ENCODE peak calls at places on chromosome 12, in eight cellular contexts. One of them, this sample, is unnamed.
A peak's percentile ranks its signal among the peaks of the same experiment; 100 is the strongest.

GRCh38 chr12:90084018-90084417 is 375.4 kb upstream of the ATP2B1 start:
- DNase-seq in lower leg skin: no peak
- DNase-seq in fibroblast of the aortic adventitia: no peak
- DNase-seq in AG04450: no peak
- DNase-seq in thoracic aorta: no peak
- DNase-seq in IMR-90: peak; percentile 59
- DNase-seq in AG04449: no peak
- DNase-seq in MM.1S: no peak
- DNase-seq in this sample: no peak

GRCh38 chr12:67284561-67284960 is 15.4 kb downstream of the CAND1 start:
- DNase-seq in lower leg skin: no peak
- DNase-seq in fibroblast of the aortic adventitia: no peak
- DNase-seq in AG04450: no peak
- DNase-seq in thoracic aorta: no peak
- DNase-seq in IMR-90: no peak
- DNase-seq in AG04449: no peak
- DNase-seq in MM.1S: no peak
- DNase-seq in this sample: no peak

GRCh38 chr12:31868980-31869379 is 90.2 kb upstream of the RESF1 start:
- DNase-seq in lower leg skin: no peak
- DNase-seq in fibroblast of the aortic adventitia: peak; percentile 50
- DNase-seq in AG04450: no peak
- DNase-seq in thoracic aorta: no peak
- DNase-seq in IMR-90: peak; percentile 20
- DNase-seq in AG04449: no peak
- DNase-seq in MM.1S: no peak
- DNase-seq in this sample: peak; percentile 41

GRCh38 chr12:10634427-10634826 is 21.0 kb upstream of the MAGOHB start:
- DNase-seq in lower leg skin: no peak
- DNase-seq in fibroblast of the aortic adventitia: peak; percentile 18
- DNase-seq in AG04450: no peak
- DNase-seq in thoracic aorta: no peak
- DNase-seq in IMR-90: peak; percentile 71
- DNase-seq in AG04449: peak; percentile 63
- DNase-seq in MM.1S: no peak
- DNase-seq in this sample: no peak

GRCh38 chr12:112847708-112848337 is 56.3 kb downstream of the RPH3A start:
- DNase-seq in lower leg skin: no peak
- DNase-seq in fibroblast of the aortic adventitia: no peak
- DNase-seq in AG04450: no peak
- DNase-seq in thoracic aorta: no peak
- DNase-seq in IMR-90: no peak
- DNase-seq in AG04449: no peak
- DNase-seq in MM.1S: no peak
- DNase-seq in this sample: no peak

GRCh38 chr12:28156362-28156761 is 33.9 kb upstream of the CCDC91 start:
- DNase-seq in lower leg skin: no peak
- DNase-seq in fibroblast of the aortic adventitia: no peak
- DNase-seq in AG04450: no peak
- DNase-seq in thoracic aorta: no peak
- DNase-seq in IMR-90: no peak
- DNase-seq in AG04449: no peak
- DNase-seq in MM.1S: no peak
- DNase-seq in this sample: no peak

GRCh38 chr12:29552324-29552927 is 54.9 kb upstream of the OVCH1 start:
- DNase-seq in lower leg skin: no peak
- DNase-seq in fibroblast of the aortic adventitia: peak; percentile 69
- DNase-seq in AG04450: peak; percentile 18
- DNase-seq in thoracic aorta: no peak
- DNase-seq in IMR-90: peak; percentile 61
- DNase-seq in AG04449: no peak
- DNase-seq in MM.1S: peak; percentile 59
- DNase-seq in this sample: no peak

GRCh38 chr12:123723765-123724164 is 11.6 kb downstream of the ATP6V0A2 start:
- DNase-seq in lower leg skin: no peak
- DNase-seq in fibroblast of the aortic adventitia: no peak
- DNase-seq in AG04450: no peak
- DNase-seq in thoracic aorta: no peak
- DNase-seq in IMR-90: no peak
- DNase-seq in AG04449: no peak
- DNase-seq in MM.1S: no peak
- DNase-seq in this sample: no peak

GRCh38 chr12:79001404-79001803 is 136.8 kb downstream of the SYT1 start:
- DNase-seq in lower leg skin: no peak
- DNase-seq in fibroblast of the aortic adventitia: no peak
- DNase-seq in AG04450: no peak
- DNase-seq in thoracic aorta: no peak
- DNase-seq in IMR-90: no peak
- DNase-seq in AG04449: no peak
- DNase-seq in MM.1S: no peak
- DNase-seq in this sample: no peak

GRCh38 chr12:51717325-51717925 is 126.4 kb downstream of the SCN8A start:
- DNase-seq in lower leg skin: no peak
- DNase-seq in fibroblast of the aortic adventitia: no peak
- DNase-seq in AG04450: no peak
- DNase-seq in thoracic aorta: no peak
- DNase-seq in IMR-90: no peak
- DNase-seq in AG04449: no peak
- DNase-seq in MM.1S: no peak
- DNase-seq in this sample: no peak

GRCh38 chr12:94245984-94246383 is 97.6 kb downstream of the PLXNC1 start:
- DNase-seq in lower leg skin: no peak
- DNase-seq in fibroblast of the aortic adventitia: no peak
- DNase-seq in AG04450: no peak
- DNase-seq in thoracic aorta: no peak
- DNase-seq in IMR-90: no peak
- DNase-seq in AG04449: no peak
- DNase-seq in MM.1S: no peak
- DNase-seq in this sample: no peak

GRCh38 chr12:62426095-62426488 is 40.5 kb upstream of the MON2 start:
- DNase-seq in lower leg skin: no peak
- DNase-seq in fibroblast of the aortic adventitia: peak; percentile 62
- DNase-seq in AG04450: no peak
- DNase-seq in thoracic aorta: no peak
- DNase-seq in IMR-90: peak; percentile 4
- DNase-seq in AG04449: no peak
- DNase-seq in MM.1S: no peak
- DNase-seq in this sample: no peak

GRCh38 chr12:22333186-22333745 is 1.2 kb downstream of the ST8SIA1 start:
- DNase-seq in lower leg skin: no peak
- DNase-seq in fibroblast of the aortic adventitia: peak; percentile 22
- DNase-seq in AG04450: peak; percentile 20
- DNase-seq in thoracic aorta: no peak
- DNase-seq in IMR-90: peak; percentile 65
- DNase-seq in AG04449: no peak
- DNase-seq in MM.1S: no peak
- DNase-seq in this sample: peak; percentile 20

GRCh38 chr12:122730215-122731014 is at the start of gene HCAR1:
- DNase-seq in lower leg skin: no peak
- DNase-seq in fibroblast of the aortic adventitia: peak; percentile 30
- DNase-seq in AG04450: no peak
- DNase-seq in thoracic aorta: no peak
- DNase-seq in IMR-90: no peak
- DNase-seq in AG04449: no peak
- DNase-seq in MM.1S: no peak
- DNase-seq in this sample: no peak

GRCh38 chr12:1350055-1350933 is 244.1 kb downstream of the FBXL14 start:
- DNase-seq in lower leg skin: no peak
- DNase-seq in fibroblast of the aortic adventitia: peak; percentile 69
- DNase-seq in AG04450: peak; percentile 53
- DNase-seq in thoracic aorta: no peak
- DNase-seq in IMR-90: peak; percentile 86
- DNase-seq in AG04449: peak; percentile 61
- DNase-seq in MM.1S: no peak
- DNase-seq in this sample: peak; percentile 83

GRCh38 chr12:6635856-6636521 is at the start of gene LPAR5:
- DNase-seq in lower leg skin: peak; percentile 75
- DNase-seq in fibroblast of the aortic adventitia: peak; percentile 24
- DNase-seq in AG04450: no peak
- DNase-seq in thoracic aorta: no peak
- DNase-seq in IMR-90: no peak
- DNase-seq in AG04449: no peak
- DNase-seq in MM.1S: no peak
- DNase-seq in this sample: no peak
- H3K4me3 ChIP-seq in lower leg skin: no peak within 1 kb of the TSS
- H3K4me3 ChIP-seq in fibroblast of the aortic adventitia: no peak within 1 kb of the TSS
- H3K4me3 ChIP-seq in AG04450: no peak within 1 kb of the TSS
- H3K4me3 ChIP-seq in thoracic aorta: peak within 1 kb of the TSS; percentile 15
- H3K4me3 ChIP-seq in IMR-90: no peak within 1 kb of the TSS
- H3K4me3 ChIP-seq in AG04449: no peak within 1 kb of the TSS
- H3K4me3 ChIP-seq in MM.1S: no peak within 1 kb of the TSS
- H3K4me3 ChIP-seq in this sample: no peak within 1 kb of the TSS

DNA sequence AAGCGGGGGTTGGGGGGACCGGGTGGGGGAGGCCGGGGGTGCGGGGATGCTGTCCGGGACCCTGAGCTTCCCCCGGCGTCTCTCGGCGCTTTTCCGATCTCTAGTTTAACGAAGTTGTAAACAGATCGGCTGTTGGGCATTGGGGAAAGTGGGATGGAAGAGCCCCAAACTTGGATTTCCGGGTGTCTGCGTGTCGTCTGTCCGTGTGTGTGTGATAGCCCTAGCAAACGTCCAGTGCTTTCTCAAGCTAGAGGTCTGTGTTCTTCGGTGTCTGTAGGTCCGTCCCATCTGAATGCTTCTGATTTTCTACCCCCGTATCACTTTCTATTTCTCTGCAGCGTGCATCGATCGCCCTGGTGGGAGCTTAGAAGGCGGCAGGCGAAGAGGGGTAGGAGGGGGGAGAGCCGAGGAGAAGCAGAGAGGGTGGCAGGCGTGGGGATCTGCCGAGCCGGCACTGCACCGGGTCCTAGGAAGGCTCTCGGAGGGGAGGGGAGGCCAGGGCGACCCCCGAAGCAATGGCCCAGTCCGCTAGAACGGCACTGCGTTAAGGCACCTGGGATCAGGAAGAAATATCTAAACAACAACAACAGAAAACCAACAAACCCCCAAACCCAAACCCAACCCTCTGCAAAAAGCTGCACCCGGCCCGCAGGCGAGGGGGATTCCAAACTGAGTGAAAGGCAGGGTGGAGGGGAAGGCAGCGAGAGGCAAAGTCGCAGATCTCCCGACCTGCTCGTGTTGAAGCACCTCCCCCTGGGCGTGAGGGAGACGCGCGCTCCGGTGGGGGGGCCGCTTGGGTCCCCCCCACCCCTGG is 1.0 kb downstream of the KCNA1 start:
- DNase-seq in lower leg skin: no peak
- DNase-seq in fibroblast of the aortic adventitia: peak; percentile 3
- DNase-seq in AG04450: no peak
- DNase-seq in thoracic aorta: no peak
- DNase-seq in IMR-90: no peak
- DNase-seq in AG04449: no peak
- DNase-seq in MM.1S: peak; percentile 14
- DNase-seq in this sample: no peak
- H3K4me3 ChIP-seq in lower leg skin: peak overlapping the region; percentile 13
- H3K4me3 ChIP-seq in fibroblast of the aortic adventitia: peak overlapping the region; percentile 37
- H3K4me3 ChIP-seq in AG04450: peak overlapping the region; percentile 15
- H3K4me3 ChIP-seq in thoracic aorta: peak overlapping the region; percentile 75
- H3K4me3 ChIP-seq in IMR-90: no peak overlapping the region
- H3K4me3 ChIP-seq in AG04449: peak overlapping the region; percentile 45
- H3K4me3 ChIP-seq in MM.1S: peak overlapping the region; percentile 74
- H3K4me3 ChIP-seq in this sample: no peak overlapping the region

GRCh38 chr12:24950231-24950834 is 1.4 kb upstream of the BCAT1 start:
- DNase-seq in lower leg skin: no peak
- DNase-seq in fibroblast of the aortic adventitia: no peak
- DNase-seq in AG04450: no peak
- DNase-seq in thoracic aorta: no peak
- DNase-seq in IMR-90: no peak
- DNase-seq in AG04449: no peak
- DNase-seq in MM.1S: peak; percentile 91
- DNase-seq in this sample: no peak

GRCh38 chr12:24948452-24948815 is 467 bp downstream of the BCAT1 start:
- DNase-seq in lower leg skin: no peak
- DNase-seq in fibroblast of the aortic adventitia: peak; percentile 66
- DNase-seq in AG04450: no peak
- DNase-seq in thoracic aorta: no peak
- DNase-seq in IMR-90: peak; percentile 54
- DNase-seq in AG04449: no peak
- DNase-seq in MM.1S: peak; percentile 49
- DNase-seq in this sample: no peak

GRCh38 chr12:24945822-24946221 is 3.1 kb downstream of the BCAT1 start:
- DNase-seq in lower leg skin: no peak
- DNase-seq in fibroblast of the aortic adventitia: no peak
- DNase-seq in AG04450: no peak
- DNase-seq in thoracic aorta: no peak
- DNase-seq in IMR-90: no peak
- DNase-seq in AG04449: no peak
- DNase-seq in MM.1S: no peak
- DNase-seq in this sample: no peak

GRCh38 chr12:24947541-24948451 is 1.1 kb downstream of the BCAT1 start:
- DNase-seq in lower leg skin: no peak
- DNase-seq in fibroblast of the aortic adventitia: peak; percentile 35
- DNase-seq in AG04450: no peak
- DNase-seq in thoracic aorta: no peak
- DNase-seq in IMR-90: no peak
- DNase-seq in AG04449: no peak
- DNase-seq in MM.1S: no peak
- DNase-seq in this sample: no peak

DNA sequence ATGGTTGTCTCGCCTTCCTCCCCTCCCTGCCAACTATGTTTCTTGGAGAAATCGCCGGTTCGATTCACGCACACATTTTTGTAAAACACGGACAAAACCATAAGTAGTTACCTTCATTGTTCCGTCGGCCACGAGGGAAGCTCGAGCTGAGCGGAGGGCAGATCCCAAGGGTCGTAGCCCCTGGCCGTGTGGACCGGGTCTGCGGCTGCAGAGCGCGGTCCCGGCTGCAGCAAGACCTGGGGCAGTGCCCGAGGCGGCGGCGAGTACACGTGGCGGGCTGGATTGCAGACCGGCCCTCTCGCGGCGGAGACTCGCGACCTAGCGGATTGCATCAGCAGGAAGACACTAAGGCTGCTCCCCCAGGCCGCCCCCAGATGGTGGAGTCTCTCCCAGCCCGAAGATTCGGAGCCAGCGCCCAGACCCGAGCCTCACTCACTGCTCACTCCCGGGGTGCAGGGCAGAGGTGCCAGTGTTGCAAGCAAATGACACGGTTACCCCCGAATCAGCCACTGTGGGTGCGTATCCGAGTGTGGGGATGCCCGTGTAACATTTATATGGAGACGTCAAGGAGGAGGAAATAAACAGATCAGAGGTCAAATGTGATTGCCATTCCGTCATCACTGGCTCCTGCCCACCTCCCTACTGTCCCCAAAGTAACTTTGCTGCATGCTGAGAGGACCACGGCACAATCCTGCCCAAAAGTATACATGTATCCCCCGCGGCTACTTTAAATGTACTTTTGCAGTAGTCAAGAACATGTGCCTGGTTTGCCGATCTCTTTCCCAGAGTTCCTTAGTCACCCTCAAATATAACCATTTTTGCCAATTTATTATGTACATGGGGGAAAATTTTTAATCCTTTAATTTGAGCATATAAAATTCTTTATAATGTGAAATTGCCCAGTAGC is at the start of gene BCAT1:
- DNase-seq in lower leg skin: peak; percentile 28
- DNase-seq in fibroblast of the aortic adventitia: peak; percentile 86
- DNase-seq in AG04450: peak; percentile 70
- DNase-seq in thoracic aorta: peak; percentile 18
- DNase-seq in IMR-90: peak; percentile 88
- DNase-seq in AG04449: peak; percentile 49
- DNase-seq in MM.1S: peak; percentile 30
- DNase-seq in this sample: no peak
- H3K4me3 ChIP-seq in lower leg skin: peak within 1 kb of the TSS; percentile 44
- H3K4me3 ChIP-seq in fibroblast of the aortic adventitia: peak within 1 kb of the TSS; percentile 89
- H3K4me3 ChIP-seq in AG04450: peak within 1 kb of the TSS; percentile 86
- H3K4me3 ChIP-seq in thoracic aorta: peak within 1 kb of the TSS; percentile 71
- H3K4me3 ChIP-seq in IMR-90: peak within 1 kb of the TSS; percentile 81
- H3K4me3 ChIP-seq in AG04449: peak within 1 kb of the TSS; percentile 68
- H3K4me3 ChIP-seq in MM.1S: peak within 1 kb of the TSS; percentile 60
- H3K4me3 ChIP-seq in this sample: peak within 1 kb of the TSS; percentile 77

GRCh38 chr12:114439306-114439705 is 33.4 kb upstream of the TBX5 start:
- DNase-seq in lower leg skin: no peak
- DNase-seq in fibroblast of the aortic adventitia: no peak
- DNase-seq in AG04450: no peak
- DNase-seq in thoracic aorta: no peak
- DNase-seq in IMR-90: no peak
- DNase-seq in AG04449: no peak
- DNase-seq in MM.1S: no peak
- DNase-seq in this sample: no peak
- H3K4me3 ChIP-seq in lower leg skin: no peak overlapping the region
- H3K4me3 ChIP-seq in fibroblast of the aortic adventitia: no peak overlapping the region
- H3K4me3 ChIP-seq in AG04450: no peak overlapping the region
- H3K4me3 ChIP-seq in thoracic aorta: no peak overlapping the region
- H3K4me3 ChIP-seq in IMR-90: no peak overlapping the region
- H3K4me3 ChIP-seq in AG04449: no peak overlapping the region
- H3K4me3 ChIP-seq in MM.1S: no peak overlapping the region
- H3K4me3 ChIP-seq in this sample: peak overlapping the region; percentile 5

This sample was measured in HFF-Myc.